ENCODE peak calls at places on chromosomes 3 and 15, in five cellular contexts. Q is A549, U is esophagus muscularis mucosa, V is suprapubic skin, S is Peyer's patch. F is an unnamed sample. For H3K4me1, the result is how much of the 10 kb centered on the place peaks cover.

GRCh38 chr3:60177726-60178125 is 1073.5 kb downstream of the FHIT start:
- DNase-seq in Q (no peak), U (no peak), V (no peak), S (no peak), F (no peak)

GRCh38 chr3:94069242-94069813 is 6.5 kb downstream of the NSUN3 start:
- DNase-seq in Q (no peak), U (no peak), V (no peak), S (no peak), F (no peak)

GRCh38 chr3:47534021-47534454 is 20.5 kb upstream of the ELP6 start:
- DNase-seq in Q (no peak), U (no peak), V (no peak), S (no peak), F (no peak)

GRCh38 chr3:72724070-72724469 is 124.2 kb downstream of the SHQ1 start:
- DNase-seq in Q (peak), U (no peak), V (no peak), S (no peak), F (no peak)

GRCh38 chr3:138338816-138339215 is 9.2 kb upstream of the NME9 start:
- DNase-seq in Q (no peak), U (no peak), V (no peak), S (no peak), F (no peak)

GRCh38 chr15:74789171-74789627 is 7.3 kb downstream of the CSK start:
- DNase-seq in Q (no peak), U (no peak), V (no peak), S (peak), F (no peak)

GRCh38 chr15:80152896-80153876 is at the start of gene FAH:
- DNase-seq in Q (no peak), U (no peak), V (peak), S (no peak), F (peak)

GRCh38 chr3:183085634-183086390 is 13.5 kb downstream of the MCCC1 start:
- DNase-seq in Q (peak), U (no peak), V (no peak), S (no peak), F (no peak)

GRCh38 chr15:81161215-81161673 is 27.2 kb downstream of the CFAP161 start:
- DNase-seq in Q (no peak), U (no peak), V (no peak), S (no peak), F (no peak)

GRCh38 chr3:137121704-137122314 is 164.0 kb downstream of the IL20RB start:
- DNase-seq in Q (peak), U (no peak), V (no peak), S (no peak), F (no peak)

GRCh38 chr3:131688370-131688769 is 185.6 kb upstream of the MRPL3 start:
- DNase-seq in Q (no peak), U (no peak), V (no peak), S (no peak), F (no peak)

GRCh38 chr15:70466895-70467529 is 296.3 kb downstream of the UACA start:
- DNase-seq in Q (peak), U (no peak), V (no peak), S (peak), F (peak)

GRCh38 chr3:126961191-126961790 is 21.6 kb upstream of the PLXNA1 start:
- DNase-seq in Q (no peak), U (peak), V (peak), S (peak), F (no peak)

GRCh38 chr3:138434276-138434874 is at the start of gene ESYT3:
- DNase-seq in Q (peak), U (no peak), V (peak), S (peak), F (peak)

GRCh38 chr3:165805834-165806561 is 31.2 kb downstream of the BCHE start:
- DNase-seq in Q (peak), U (no peak), V (no peak), S (no peak), F (no peak)

GRCh38 chr3:142944346-142944745 is 19.1 kb downstream of the PAQR9 start:
- DNase-seq in Q (no peak), U (no peak), V (no peak), S (no peak), F (no peak)

GRCh38 chr3:127170794-127171193 is 22.1 kb upstream of the PRR23E start:
- DNase-seq in Q (peak), U (no peak), V (peak), S (no peak), F (peak)

GRCh38 chr15:67063689-67064606 is 1.5 kb upstream of the SMAD3 start:
- DNase-seq in Q (peak), U (no peak), V (no peak), S (peak), F (no peak)

GRCh38 chr15:76285241-76285825 is 25.9 kb downstream of the ETFA start:
- DNase-seq in Q (peak), U (no peak), V (no peak), S (no peak), F (no peak)

GRCh38 chr3:55165278-55165677 is 237.4 kb upstream of the LRTM1 start:
- DNase-seq in Q (no peak), U (peak), V (no peak), S (no peak), F (no peak)

GRCh38 chr15:64502537-64502936 is 42.2 kb downstream of the ZNF609 start:
- DNase-seq in Q (no peak), U (no peak), V (no peak), S (no peak), F (no peak)

GRCh38 chr15:68986292-68986691 is 28.2 kb upstream of the NOX5 start:
- DNase-seq in Q (no peak), U (no peak), V (no peak), S (no peak), F (no peak)

GRCh38 chr3:51718547-51719412 is 11.9 kb downstream of the GRM2 start:
- DNase-seq in Q (peak), U (peak), V (no peak), S (peak), F (peak)

GRCh38 chr15:90881181-90881977 is 2.9 kb upstream of the FES start:
- DNase-seq in Q (no peak), U (no peak), V (no peak), S (peak), F (peak)

GRCh38 chr3:30518201-30518864 is 88.1 kb upstream of the TGFBR2 start:
- DNase-seq in Q (peak), U (no peak), V (no peak), S (no peak), F (no peak)

GRCh38 chr3:125161607-125162219 is 50.8 kb downstream of the SLC12A8 start:
- DNase-seq in Q (no peak), U (no peak), V (no peak), S (no peak), F (no peak)

GRCh38 chr3:79729096-79729495 is 38.7 kb downstream of the ROBO1 start:
- DNase-seq in Q (no peak), U (no peak), V (no peak), S (no peak), F (no peak)

GRCh38 chr15:58392141-58392540 is 39.6 kb upstream of the LIPC start:
- DNase-seq in Q (no peak), U (no peak), V (no peak), S (no peak), F (no peak)

GRCh38 chr3:186536883-186537553 is 7.2 kb downstream of the CRYGS start:
- DNase-seq in Q (no peak), U (no peak), V (no peak), S (no peak), F (no peak)
- H3K4me1 ChIP-seq in Q (under half), U (under half), V (under half), S (under half), F (under half)

GRCh38 chr3:190019020-190019419 is 101.7 kb downstream of the P3H2 start:
- DNase-seq in Q (no peak), U (no peak), V (no peak), S (no peak), F (no peak)

GRCh38 chr3:190016966-190017365 is 103.7 kb downstream of the P3H2 start:
- DNase-seq in Q (no peak), U (no peak), V (no peak), S (no peak), F (no peak)

GRCh38 chr3:190019840-190020239 is 100.9 kb downstream of the P3H2 start:
- DNase-seq in Q (no peak), U (no peak), V (no peak), S (no peak), F (no peak)

GRCh38 chr3:190018460-190018859 is 102.2 kb downstream of the P3H2 start:
- DNase-seq in Q (no peak), U (no peak), V (no peak), S (no peak), F (no peak)

DNA sequence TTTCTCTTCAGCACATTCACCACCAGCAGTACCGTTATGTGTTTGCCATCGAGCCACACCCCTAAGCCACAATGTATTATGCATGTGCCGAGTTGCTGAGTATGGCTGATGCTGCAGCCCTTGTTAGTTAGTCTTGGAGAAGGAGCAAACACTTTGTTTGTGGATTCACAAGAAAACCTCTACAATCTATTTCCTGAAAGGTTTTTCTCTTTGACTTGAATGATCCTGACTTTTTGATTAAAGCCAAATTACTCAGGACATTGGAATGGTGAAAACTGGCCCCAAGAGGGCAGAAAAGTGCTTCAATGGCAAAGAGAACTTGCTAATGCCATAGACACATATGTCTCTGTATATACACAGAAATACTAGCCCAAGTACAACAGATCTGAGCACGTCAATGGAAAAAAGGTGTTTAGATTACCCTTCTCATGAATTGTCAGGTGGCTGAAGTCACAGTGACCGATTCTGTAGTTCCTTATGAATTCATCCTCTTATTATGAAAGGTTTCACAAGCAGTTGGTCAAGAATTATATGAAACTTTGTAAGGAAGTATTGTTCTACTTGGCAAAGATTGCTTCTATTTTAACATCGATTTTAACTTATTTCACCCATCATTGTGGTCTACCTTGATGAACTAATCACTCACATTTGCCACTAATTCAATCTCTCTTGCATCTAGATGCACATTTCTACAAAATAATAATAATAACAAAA is 103.0 kb downstream of the P3H2 start:
- DNase-seq in Q (peak), U (no peak), V (no peak), S (no peak), F (no peak)
- TF ChIP-seq CTCF in Q (peak), U (peak), V (no peak), S (peak), F (no peak)

GRCh38 chr3:10815487-10815886 is 541 bp upstream of the SLC6A11 start:
- DNase-seq in Q (no peak), U (no peak), V (no peak), S (no peak), F (no peak)

GRCh38 chr3:10813425-10813824 is 2.6 kb upstream of the SLC6A11 start:
- DNase-seq in Q (no peak), U (no peak), V (no peak), S (no peak), F (no peak)

GRCh38 chr3:10816863-10817253 is 830 bp downstream of the SLC6A11 start:
- DNase-seq in Q (no peak), U (no peak), V (no peak), S (no peak), F (no peak)

GRCh38 chr3:10816019-10816862 is at the start of gene SLC6A11:
- DNase-seq in Q (no peak), U (no peak), V (no peak), S (no peak), F (peak)

DNA sequence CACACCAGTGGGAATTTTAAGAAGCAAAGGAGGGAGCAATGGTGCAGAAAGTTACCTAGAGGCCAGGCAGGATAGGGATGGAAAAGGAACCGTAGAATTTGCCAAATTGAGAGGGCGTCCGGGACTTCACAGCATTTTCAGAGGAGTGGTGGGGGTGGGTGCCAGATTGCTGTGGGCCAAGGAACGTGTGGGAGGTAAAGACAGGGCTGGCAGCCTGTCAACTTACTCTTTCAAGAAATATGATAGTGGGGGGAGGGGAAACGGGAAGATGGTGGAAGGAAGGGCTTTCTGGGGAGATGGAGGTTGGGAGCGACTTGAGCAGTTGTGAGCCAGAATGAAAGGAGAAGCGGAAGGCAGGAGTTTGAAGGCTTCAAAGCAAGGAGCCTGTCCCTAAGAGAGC is 1.4 kb upstream of the SLC6A11 start:
- DNase-seq in Q (no peak), U (no peak), V (no peak), S (no peak), F (no peak)
- H3K4me1 ChIP-seq in Q (under half), U (under half), V (under half), S (under half), F (under half)

DNA sequence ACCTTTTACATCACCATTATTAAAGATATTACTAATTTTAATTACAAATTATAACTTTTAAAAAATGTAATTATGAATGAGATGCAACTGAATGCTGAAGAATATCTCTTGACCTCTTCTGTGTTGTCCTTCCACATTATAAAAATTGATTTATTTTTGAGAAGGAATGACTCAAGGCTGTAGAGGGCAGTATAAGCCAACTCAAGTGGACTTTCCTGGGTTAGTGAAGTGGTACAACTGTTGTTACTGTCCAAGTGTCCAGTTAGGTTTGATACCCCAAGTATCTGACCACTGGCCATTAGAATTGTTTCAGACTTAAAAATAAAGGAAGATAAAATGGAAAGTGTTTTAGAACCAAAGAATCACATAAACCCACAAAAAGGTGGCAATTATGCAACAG is 51.9 kb downstream of the BBX start:
- DNase-seq in Q (peak), U (no peak), V (no peak), S (no peak), F (no peak)
- TF ChIP-seq CTCF in Q (peak), U (peak), V (no peak), S (peak), F (peak)

DNA sequence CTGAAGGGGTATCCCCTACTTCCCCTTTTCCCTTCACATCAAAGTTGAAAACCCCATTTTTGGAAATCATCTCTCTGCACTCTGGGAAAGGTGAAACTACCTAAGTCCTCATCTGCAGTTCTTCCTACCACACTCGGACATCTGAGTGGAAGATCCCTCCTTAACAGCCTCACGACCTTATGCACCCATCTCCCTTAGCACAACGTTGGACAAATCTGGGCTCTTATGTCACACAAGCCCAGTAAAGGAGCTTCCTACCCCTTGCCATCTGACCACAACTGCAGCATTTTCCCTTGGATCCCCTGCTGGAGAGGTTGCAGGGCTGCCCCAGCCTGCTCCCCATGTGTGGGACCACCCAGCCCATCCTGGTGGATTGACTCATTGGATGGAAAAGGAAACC is 252.1 kb upstream of the ST8SIA2 start:
- DNase-seq in Q (no peak), U (no peak), V (no peak), S (no peak), F (no peak)
- H3K4me1 ChIP-seq in Q (under half), U (under half), V (under half), S (under half), F (under half)

GRCh38 chr15:35750051-35750450 is 204.1 kb upstream of the DPH6 start:
- DNase-seq in Q (no peak), U (no peak), V (no peak), S (no peak), F (no peak)

GRCh38 chr15:35748105-35748504 is 202.1 kb upstream of the DPH6 start:
- DNase-seq in Q (no peak), U (no peak), V (no peak), S (no peak), F (no peak)

GRCh38 chr15:35752134-35752466 is 206.1 kb upstream of the DPH6 start:
- DNase-seq in Q (no peak), U (no peak), V (no peak), S (no peak), F (no peak)

GRCh38 chr15:35753486-35753885 is 207.5 kb upstream of the DPH6 start:
- DNase-seq in Q (no peak), U (no peak), V (no peak), S (no peak), F (no peak)

GRCh38 chr15:35751421-35752133 is 205.6 kb upstream of the DPH6 start:
- DNase-seq in Q (peak), U (no peak), V (peak), S (no peak), F (peak)
- TF ChIP-seq CTCF in Q (peak), U (peak), V (peak), S (peak), F (peak)

DNA sequence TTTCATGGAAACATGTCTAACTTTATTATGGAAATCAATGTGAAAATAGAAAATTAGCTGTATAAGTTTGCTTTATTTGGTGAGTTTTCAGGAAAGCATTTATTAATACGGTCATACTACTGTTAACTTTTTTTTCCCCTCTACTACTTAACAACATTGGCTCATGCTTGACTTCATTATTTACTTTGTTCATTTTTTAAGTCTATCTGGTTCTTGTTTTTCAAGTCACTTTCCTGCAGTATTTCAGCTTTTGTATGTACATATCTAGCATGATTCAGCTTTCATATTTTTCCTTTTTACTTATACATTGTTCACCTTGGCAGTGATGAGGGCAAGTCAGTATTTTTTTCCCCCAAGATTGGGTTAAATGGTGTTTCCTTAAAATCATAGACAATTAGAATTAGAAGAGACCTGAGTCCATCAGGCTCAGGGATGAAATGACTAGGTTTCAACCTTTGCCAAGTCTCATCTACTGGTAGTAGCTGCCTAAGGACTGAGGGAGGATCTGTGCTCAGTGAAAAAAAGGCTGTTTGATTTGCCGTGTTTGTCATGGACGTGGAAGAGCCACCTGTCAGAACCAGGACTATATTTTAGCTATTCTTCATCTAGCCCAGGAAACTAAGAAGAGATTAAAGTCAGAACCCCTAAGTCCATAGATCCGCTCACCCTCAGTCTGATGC is 15.4 kb downstream of the TMOD3 start:
- DNase-seq in Q (peak), U (no peak), V (no peak), S (no peak), F (no peak)
- H3K4me1 ChIP-seq in Q (half or more), U (half or more), V (half or more), S (under half), F (half or more)

GRCh38 chr3:26118165-26118564 is 328.3 kb downstream of the OXSM start:
- DNase-seq in Q (no peak), U (no peak), V (no peak), S (no peak), F (no peak)
- TF ChIP-seq CTCF in Q (no peak), U (peak), V (no peak), S (no peak), F (no peak)